ENCODE peak calls at places on chromosomes 12 and 14, in five cellular contexts. N is fibroblast of lung, X is IMR-90, R is uterus, U is GM23248. T is an unnamed sample.

GRCh38 chr12:85280138-85280983 is at the start of gene ALX1:
- DNase-seq in N (peak), X (peak), R (no peak), U (peak), T (no peak)

GRCh38 chr14:61120576-61120975 is 139.5 kb downstream of the SLC38A6 start:
- DNase-seq in N (no peak), X (no peak), R (no peak), U (no peak), T (no peak)

GRCh38 chr14:50139192-50139591 is 22.8 kb upstream of the VCPKMT start:
- DNase-seq in N (no peak), X (no peak), R (no peak), U (peak), T (no peak)

GRCh38 chr14:91140672-91141071 is 26.8 kb downstream of the DGLUCY start:
- DNase-seq in N (peak), X (no peak), R (no peak), U (peak), T (no peak)

GRCh38 chr12:72523754-72524153 is 251.6 kb downstream of the TRHDE start:
- DNase-seq in N (peak), X (no peak), R (no peak), U (no peak), T (no peak)

GRCh38 chr12:50986961-50987737 is 34.8 kb downstream of the HIGD1C start:
- DNase-seq in N (peak), X (peak), R (peak), U (peak), T (no peak)

GRCh38 chr14:27050195-27050594 is 452.4 kb upstream of the NOVA1 start:
- DNase-seq in N (no peak), X (no peak), R (no peak), U (no peak), T (no peak)

GRCh38 chr12:29041621-29042020 is 107.5 kb upstream of the FAR2 start:
- DNase-seq in N (peak), X (peak), R (no peak), U (peak), T (no peak)

GRCh38 chr12:86826051-86826450 is 569.9 kb upstream of the MGAT4C start:
- DNase-seq in N (no peak), X (no peak), R (no peak), U (no peak), T (no peak)

GRCh38 chr12:130266751-130267150 is 70.9 kb upstream of the PIWIL1 start:
- DNase-seq in N (no peak), X (no peak), R (no peak), U (no peak), T (no peak)

GRCh38 chr12:68245071-68246021 is 8.1 kb downstream of the IL22 start:
- DNase-seq in N (peak), X (peak), R (peak), U (no peak), T (no peak)

GRCh38 chr14:52241102-52241793 is 26.2 kb upstream of the PTGDR start:
- DNase-seq in N (peak), X (peak), R (no peak), U (peak), T (no peak)

GRCh38 chr14:51006781-51007211 is 62.5 kb upstream of the PYGL start:
- DNase-seq in N (peak), X (peak), R (peak), U (peak), T (peak)

GRCh38 chr12:113906411-113907200 is 59.5 kb downstream of the RBM19 start:
- DNase-seq in N (no peak), X (no peak), R (no peak), U (no peak), T (no peak)

GRCh38 chr12:4223273-4223855 is 50.2 kb upstream of the CCND2 start:
- DNase-seq in N (no peak), X (no peak), R (no peak), U (no peak), T (no peak)

GRCh38 chr14:99602054-99602787 is 1.8 kb downstream of the CCDC85C start:
- DNase-seq in N (no peak), X (peak), R (no peak), U (peak), T (no peak)

GRCh38 chr14:75979641-75980422 is 2.0 kb downstream of the TGFB3 start:
- DNase-seq in N (no peak), X (no peak), R (peak), U (peak), T (no peak)

GRCh38 chr14:99454246-99454645 is 26.4 kb downstream of the SETD3 start:
- DNase-seq in N (no peak), X (no peak), R (no peak), U (peak), T (no peak)

GRCh38 chr12:66290716-66291200 is 11.5 kb upstream of the HELB start:
- DNase-seq in N (no peak), X (no peak), R (no peak), U (no peak), T (no peak)

GRCh38 chr12:52277486-52278245 is 3.2 kb downstream of the KRT86 start:
- DNase-seq in N (peak), X (no peak), R (no peak), U (no peak), T (no peak)

GRCh38 chr12:131537267-131537920 is 173.5 kb upstream of the SFSWAP start:
- DNase-seq in N (no peak), X (no peak), R (no peak), U (no peak), T (no peak)

GRCh38 chr12:91912178-91912577 is 233.5 kb downstream of the BTG1 start:
- DNase-seq in N (no peak), X (no peak), R (no peak), U (no peak), T (no peak)

GRCh38 chr14:61269321-61270083 is 11.6 kb downstream of the TMEM30B start:
- DNase-seq in N (peak), X (peak), R (peak), U (peak), T (peak)

GRCh38 chr14:39469094-39469710 is 37.0 kb upstream of the FBXO33 start:
- DNase-seq in N (peak), X (no peak), R (no peak), U (no peak), T (no peak)

GRCh38 chr12:59182191-59182590 is 261.9 kb upstream of the LRIG3 start:
- DNase-seq in N (no peak), X (no peak), R (no peak), U (peak), T (no peak)

GRCh38 chr12:122350444-122350843 is 72.0 kb downstream of the CLIP1 start:
- DNase-seq in N (peak), X (peak), R (no peak), U (peak), T (peak)

GRCh38 chr12:14362347-14362746 is 3.1 kb upstream of the ATF7IP start:
- DNase-seq in N (no peak), X (no peak), R (no peak), U (no peak), T (no peak)

GRCh38 chr12:47356129-47356622 is 276.4 kb upstream of the AMIGO2 start:
- DNase-seq in N (peak), X (peak), R (no peak), U (no peak), T (no peak)

GRCh38 chr12:17148706-17149105 is 542.7 kb upstream of the LMO3 start:
- DNase-seq in N (no peak), X (no peak), R (no peak), U (no peak), T (no peak)

GRCh38 chr14:72243309-72243708 is 311.1 kb downstream of the RGS6 start:
- DNase-seq in N (no peak), X (no peak), R (no peak), U (no peak), T (no peak)

GRCh38 chr12:129673807-129674206 is 230.0 kb downstream of the TMEM132D start:
- DNase-seq in N (no peak), X (no peak), R (no peak), U (no peak), T (no peak)

GRCh38 chr14:23068792-23069412 is 11.6 kb upstream of the CDH24 start:
- DNase-seq in N (peak), X (peak), R (peak), U (peak), T (no peak)

GRCh38 chr14:93744176-93744575 is 44.1 kb downstream of the PRIMA1 start:
- DNase-seq in N (no peak), X (no peak), R (no peak), U (no peak), T (no peak)

GRCh38 chr14:103512701-103513611 is 9.7 kb downstream of the CKB start:
- DNase-seq in N (peak), X (peak), R (peak), U (peak), T (peak)

GRCh38 chr14:101078105-101078891 is 174.8 kb upstream of the RTL1 start:
- DNase-seq in N (no peak), X (no peak), R (no peak), U (no peak), T (no peak)

GRCh38 chr14:101075025-101075800 is 171.7 kb upstream of the RTL1 start:
- DNase-seq in N (no peak), X (no peak), R (no peak), U (no peak), T (no peak)

GRCh38 chr14:101077511-101078074 is 174.1 kb upstream of the RTL1 start:
- DNase-seq in N (no peak), X (peak), R (no peak), U (peak), T (no peak)

GRCh38 chr14:101075801-101076413 is 172.4 kb upstream of the RTL1 start:
- DNase-seq in N (no peak), X (no peak), R (no peak), U (no peak), T (no peak)

DNA sequence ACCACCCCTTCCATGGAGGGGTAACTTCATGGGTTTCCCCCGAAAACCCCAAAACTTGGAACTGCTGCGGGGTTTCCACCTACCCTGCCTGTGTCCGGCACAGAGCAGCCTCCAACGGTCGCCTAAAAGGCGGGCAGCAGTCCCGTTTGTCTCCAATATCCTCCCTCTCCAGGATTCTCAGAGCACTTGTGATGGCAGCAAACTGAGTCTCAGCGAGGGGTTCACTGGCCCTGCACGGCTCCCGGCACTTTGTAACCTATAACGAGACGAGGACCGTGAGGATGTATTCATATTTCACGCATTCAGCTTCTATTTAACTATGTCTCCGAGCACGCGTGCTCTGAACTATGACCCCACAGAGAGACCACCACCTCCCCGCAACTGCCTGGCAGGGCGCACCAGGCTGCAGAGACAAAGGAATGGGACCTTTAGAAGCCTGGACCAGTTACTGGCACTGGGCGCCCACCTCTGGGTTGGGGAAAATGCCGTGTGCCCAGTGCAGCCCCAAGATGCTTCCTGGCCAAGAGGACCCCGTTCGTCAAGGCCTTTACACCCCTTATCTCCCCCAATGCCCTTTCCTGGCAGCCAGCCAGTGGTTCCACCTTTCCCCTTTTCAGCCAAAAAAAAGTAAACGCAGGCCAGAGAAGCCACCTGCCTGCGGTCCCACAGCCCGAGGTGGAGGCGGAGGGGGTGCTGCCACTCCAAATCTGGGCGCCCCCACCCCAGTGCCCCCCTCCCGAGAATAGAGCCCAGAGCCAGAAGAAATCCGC is 173.1 kb upstream of the RTL1 start:
- DNase-seq in N (no peak), X (no peak), R (no peak), U (no peak), T (no peak)
- H3K27ac ChIP-seq in N (no peak), X (no peak), R (no peak), U (no peak), T (no peak)

GRCh38 chr14:74571901-74572828 is 39.9 kb downstream of the LTBP2 start:
- DNase-seq in N (peak), X (peak), R (peak), U (peak), T (no peak)
- H3K27ac ChIP-seq in N (peak), X (peak), R (peak), U (peak), T (peak)

DNA sequence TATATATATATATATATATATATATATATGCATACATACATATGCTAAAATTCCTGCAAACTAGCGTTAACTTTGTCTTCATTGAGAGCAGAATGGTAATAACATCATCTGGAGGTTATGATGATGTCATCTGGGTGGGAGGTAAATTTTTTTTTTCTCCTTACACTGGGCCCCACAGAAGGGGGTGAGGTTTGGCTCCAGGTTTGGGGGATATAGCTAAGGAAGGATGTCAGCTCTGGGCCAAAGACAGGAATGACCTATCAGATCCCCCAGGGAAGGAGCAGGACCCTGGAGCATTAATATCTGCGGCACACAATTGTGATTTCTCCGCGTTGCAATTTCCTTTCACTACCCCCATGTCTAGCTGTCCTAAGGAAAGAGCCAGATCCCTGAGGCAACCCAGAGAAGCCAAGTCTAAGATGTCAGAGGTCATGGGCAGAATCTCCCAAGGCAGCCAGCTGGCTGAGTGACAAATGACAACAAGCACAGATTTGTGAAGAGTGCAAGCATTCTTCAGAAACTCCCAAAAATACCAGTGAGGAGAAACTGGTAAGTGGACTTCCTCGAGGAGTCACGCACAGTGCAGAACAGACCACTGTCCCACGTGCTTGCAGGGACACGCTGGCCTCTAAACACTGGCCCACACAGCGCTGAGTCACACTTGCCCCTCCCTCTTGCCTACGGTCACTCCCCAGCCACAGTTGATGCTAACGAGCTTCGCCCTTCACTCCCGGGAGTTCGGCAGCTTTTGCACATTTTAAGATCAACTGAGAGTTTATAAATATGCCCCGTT is 9.9 kb downstream of the UBC start:
- DNase-seq in N (peak), X (peak), R (peak), U (peak), T (peak)
- H3K27ac ChIP-seq in N (peak), X (peak), R (peak), U (peak), T (peak)

DNA sequence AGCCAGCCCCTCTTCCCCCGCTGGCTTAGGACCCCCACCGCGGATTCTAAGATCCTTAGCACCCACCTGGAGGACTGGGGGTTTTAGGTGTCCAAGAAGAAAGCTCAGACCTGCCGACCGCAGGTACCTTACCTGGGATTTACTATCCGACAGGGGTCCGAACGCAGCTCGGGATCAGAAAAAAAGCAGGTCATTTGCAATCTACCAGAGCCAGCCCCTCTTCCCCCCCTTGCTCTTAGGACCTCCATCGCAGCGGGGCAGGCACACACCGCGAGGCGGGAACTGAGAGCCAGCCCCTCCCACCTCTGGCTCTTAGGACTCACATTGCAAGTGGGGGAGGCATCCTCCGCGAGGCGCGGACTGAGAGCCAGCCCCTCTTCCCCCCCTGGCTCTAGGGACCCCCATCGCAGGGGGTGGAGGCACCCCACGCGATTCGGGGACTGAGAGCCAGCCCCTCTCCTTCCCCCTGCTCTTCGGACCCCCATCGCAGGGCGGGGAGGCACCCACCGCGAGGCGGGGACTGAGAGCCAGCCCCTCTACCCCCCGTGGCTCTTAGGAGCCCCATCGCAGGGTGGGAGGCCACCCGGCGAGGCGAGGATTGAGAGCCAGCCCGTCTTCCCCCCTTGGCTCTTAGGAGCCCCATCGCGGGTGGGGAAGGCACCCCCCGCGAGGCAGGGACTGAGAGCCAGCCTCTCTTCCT is 45.3 kb downstream of the DDX11 start:
- DNase-seq in N (peak), X (no peak), R (peak), U (no peak), T (no peak)
- H3K27ac ChIP-seq in N (no peak), X (no peak), R (peak), U (no peak), T (no peak)

T was measured in thoracic aorta.